ENCODE peak calls at places on chromosomes 6 and 20, in four cellular contexts. One of them, this sample, is unnamed.

GRCh38 chr20:43287637-43288036 is 97.9 kb upstream of the PTPRT start:
- DNase-seq in astrocyte of the spinal cord: no peak
- DNase-seq in fibroblast of the aortic adventitia: no peak
- DNase-seq in endodermal cell: no peak
- DNase-seq in this sample: no peak

GRCh38 chr6:34953084-34954025 is 64.3 kb downstream of the ANKS1A start:
- DNase-seq in astrocyte of the spinal cord: peak; percentile 79
- DNase-seq in endodermal cell: no peak
- DNase-seq in fibroblast of the aortic adventitia: peak; percentile 35
- DNase-seq in this sample: peak; percentile 56

GRCh38 chr6:112286010-112286409 is 31.6 kb upstream of the LAMA4 start:
- DNase-seq in endodermal cell: no peak
- DNase-seq in fibroblast of the aortic adventitia: no peak
- DNase-seq in astrocyte of the spinal cord: no peak
- DNase-seq in this sample: no peak

GRCh38 chr20:24446811-24447210 is 22.6 kb upstream of the SYNDIG1 start:
- DNase-seq in endodermal cell: no peak
- DNase-seq in astrocyte of the spinal cord: no peak
- DNase-seq in fibroblast of the aortic adventitia: no peak
- DNase-seq in this sample: no peak

GRCh38 chr6:113128020-113128419 is 729.1 kb upstream of the MARCKS start:
- DNase-seq in fibroblast of the aortic adventitia: no peak
- DNase-seq in endodermal cell: no peak
- DNase-seq in astrocyte of the spinal cord: no peak
- DNase-seq in this sample: no peak

GRCh38 chr20:63080411-63080810 is 73.6 kb upstream of the BHLHE23 start:
- DNase-seq in fibroblast of the aortic adventitia: no peak
- DNase-seq in astrocyte of the spinal cord: no peak
- DNase-seq in endodermal cell: no peak
- DNase-seq in this sample: no peak

GRCh38 chr6:168265394-168265793 is 54.2 kb downstream of the DACT2 start:
- DNase-seq in astrocyte of the spinal cord: no peak
- DNase-seq in fibroblast of the aortic adventitia: no peak
- DNase-seq in endodermal cell: no peak
- DNase-seq in this sample: no peak

GRCh38 chr6:32046450-32047083 is 8.4 kb downstream of the CYP21A2 start:
- DNase-seq in astrocyte of the spinal cord: peak; percentile 21
- DNase-seq in endodermal cell: peak; percentile 64
- DNase-seq in fibroblast of the aortic adventitia: peak; percentile 22
- DNase-seq in this sample: peak; percentile 11

GRCh38 chr6:83920017-83920416 is 60.5 kb downstream of the CYB5R4 start:
- DNase-seq in fibroblast of the aortic adventitia: peak; percentile 10
- DNase-seq in endodermal cell: no peak
- DNase-seq in astrocyte of the spinal cord: peak; percentile 8
- DNase-seq in this sample: peak; percentile 83

GRCh38 chr20:37596890-37597539 is 69.3 kb upstream of the BLCAP start:
- DNase-seq in fibroblast of the aortic adventitia: no peak
- DNase-seq in endodermal cell: no peak
- DNase-seq in astrocyte of the spinal cord: no peak
- DNase-seq in this sample: no peak

GRCh38 chr6:25913741-25914140 is 16.8 kb downstream of the SLC17A2 start:
- DNase-seq in endodermal cell: no peak
- DNase-seq in fibroblast of the aortic adventitia: no peak
- DNase-seq in astrocyte of the spinal cord: no peak
- DNase-seq in this sample: no peak

GRCh38 chr20:60206259-60206658 is 248.0 kb downstream of the CDH26 start:
- DNase-seq in astrocyte of the spinal cord: peak; percentile 55
- DNase-seq in endodermal cell: peak; percentile 82
- DNase-seq in fibroblast of the aortic adventitia: peak; percentile 36
- DNase-seq in this sample: peak; percentile 52
- TF ChIP-seq CTCF in astrocyte of the spinal cord: peak; percentile 58
- TF ChIP-seq CTCF in endodermal cell: peak; percentile 80
- TF ChIP-seq CTCF in fibroblast of the aortic adventitia: peak; percentile 43
- TF ChIP-seq CTCF in this sample: peak; percentile 73

GRCh38 chr6:3277251-3277650 is 18.5 kb downstream of the PSMG4 start:
- DNase-seq in fibroblast of the aortic adventitia: no peak
- DNase-seq in endodermal cell: no peak
- DNase-seq in astrocyte of the spinal cord: no peak
- DNase-seq in this sample: peak; percentile 28
- H3K4me3 ChIP-seq in fibroblast of the aortic adventitia: no peak overlapping the region
- H3K4me3 ChIP-seq in endodermal cell: no peak overlapping the region
- H3K4me3 ChIP-seq in astrocyte of the spinal cord: no peak overlapping the region
- H3K4me3 ChIP-seq in this sample: no peak overlapping the region

GRCh38 chr6:169287675-169288074 is 34.0 kb upstream of the THBS2 start:
- DNase-seq in astrocyte of the spinal cord: no peak
- DNase-seq in endodermal cell: no peak
- DNase-seq in fibroblast of the aortic adventitia: no peak
- DNase-seq in this sample: no peak
- TF ChIP-seq CTCF in astrocyte of the spinal cord: peak; percentile 20
- TF ChIP-seq CTCF in endodermal cell: no peak
- TF ChIP-seq CTCF in fibroblast of the aortic adventitia: peak; percentile 21
- TF ChIP-seq CTCF in this sample: no peak

DNA sequence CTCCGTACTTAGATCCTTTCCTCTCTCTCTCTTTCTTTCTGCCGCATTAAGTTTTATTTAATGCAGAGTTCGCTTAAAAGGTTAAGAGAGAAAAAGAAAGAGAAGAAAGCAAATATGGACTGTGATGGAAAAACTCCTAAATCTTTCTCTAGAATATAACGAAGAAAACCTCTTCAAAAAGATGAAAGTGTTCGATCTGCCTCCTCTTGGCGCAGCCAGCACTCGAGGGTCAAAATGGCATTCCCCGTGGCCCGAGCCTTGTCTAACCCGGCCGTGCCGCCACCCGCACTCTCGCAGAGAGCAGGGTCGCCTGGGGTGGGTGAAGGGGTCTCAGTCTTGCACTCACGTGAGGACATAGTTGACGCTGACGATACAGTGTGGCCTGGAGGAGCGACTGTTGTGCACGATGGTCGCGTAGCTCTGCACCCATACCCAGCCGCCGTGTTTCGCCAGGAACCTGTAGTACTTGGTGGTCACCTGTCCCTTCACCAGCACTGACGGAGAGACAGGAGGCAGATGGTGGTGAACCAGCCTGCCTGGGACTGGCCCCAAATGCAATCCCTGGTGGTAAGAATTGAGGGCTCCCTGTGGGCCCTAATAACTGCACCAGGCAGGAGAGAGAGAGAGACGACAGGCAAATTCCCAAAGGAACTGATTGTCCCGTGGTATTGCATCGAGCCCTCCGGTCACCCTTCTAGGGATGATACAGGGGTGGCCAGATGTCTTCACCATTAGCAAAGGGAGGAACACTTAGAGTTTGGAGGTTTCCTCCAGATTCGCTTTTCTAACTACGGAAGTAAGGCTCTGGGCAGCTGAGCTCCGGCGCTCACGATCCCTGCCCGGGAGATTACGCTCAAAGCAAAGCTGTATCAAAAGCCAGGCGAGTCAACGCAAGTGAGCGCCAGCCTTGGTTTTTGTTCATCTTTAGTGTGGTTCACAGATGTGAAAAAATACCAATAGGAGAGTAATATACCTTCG is 17.5 kb downstream of the SIM1 start:
- DNase-seq in astrocyte of the spinal cord: peak; percentile 42
- DNase-seq in endodermal cell: peak; percentile 64
- DNase-seq in fibroblast of the aortic adventitia: no peak
- DNase-seq in this sample: no peak
- H3K4me3 ChIP-seq in astrocyte of the spinal cord: peak overlapping the region; percentile 6
- H3K4me3 ChIP-seq in endodermal cell: peak overlapping the region; percentile 72
- H3K4me3 ChIP-seq in fibroblast of the aortic adventitia: peak overlapping the region; percentile 11
- H3K4me3 ChIP-seq in this sample: no peak overlapping the region

GRCh38 chr20:64145458-64146300 is 18.6 kb upstream of the MYT1 start:
- DNase-seq in astrocyte of the spinal cord: no peak
- DNase-seq in endodermal cell: peak; percentile 84
- DNase-seq in fibroblast of the aortic adventitia: no peak
- DNase-seq in this sample: no peak
- TF ChIP-seq CTCF in astrocyte of the spinal cord: peak; percentile 19
- TF ChIP-seq CTCF in endodermal cell: peak; percentile 64
- TF ChIP-seq CTCF in fibroblast of the aortic adventitia: no peak
- TF ChIP-seq CTCF in this sample: no peak

DNA sequence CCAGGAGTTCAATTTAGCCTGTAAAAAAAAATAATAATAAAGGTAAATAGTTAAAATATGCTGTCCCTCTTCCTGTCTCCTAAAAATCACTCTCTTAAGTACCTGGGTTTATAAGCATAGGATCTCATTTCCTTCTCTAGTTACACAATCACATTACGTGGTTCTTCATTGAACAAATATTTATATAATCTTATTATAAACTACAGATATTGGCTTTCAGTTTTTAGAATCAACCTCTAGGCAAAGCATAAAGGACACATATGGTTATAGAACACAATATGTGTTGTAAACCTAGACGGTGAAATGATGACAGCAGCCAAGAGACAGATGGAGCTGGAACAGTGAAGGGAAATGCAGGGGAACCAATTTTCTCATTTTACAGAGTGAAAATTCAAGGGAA is 83.0 kb upstream of the CDYL start:
- DNase-seq in fibroblast of the aortic adventitia: no peak
- DNase-seq in endodermal cell: no peak
- DNase-seq in astrocyte of the spinal cord: no peak
- DNase-seq in this sample: no peak
- H3K4me3 ChIP-seq in fibroblast of the aortic adventitia: no peak overlapping the region
- H3K4me3 ChIP-seq in endodermal cell: no peak overlapping the region
- H3K4me3 ChIP-seq in astrocyte of the spinal cord: no peak overlapping the region
- H3K4me3 ChIP-seq in this sample: no peak overlapping the region

GRCh38 chr6:52547647-52548352 is 29.1 kb downstream of the TRAM2 start:
- DNase-seq in fibroblast of the aortic adventitia: peak; percentile 60
- DNase-seq in endodermal cell: no peak
- DNase-seq in astrocyte of the spinal cord: no peak
- DNase-seq in this sample: no peak
- TF ChIP-seq CTCF in fibroblast of the aortic adventitia: no peak
- TF ChIP-seq CTCF in endodermal cell: no peak
- TF ChIP-seq CTCF in astrocyte of the spinal cord: no peak
- TF ChIP-seq CTCF in this sample: no peak

This sample was measured in AG10803.